ENCODE peak calls at places on chromosomes 5 and 9, in nine cellular contexts. P, K, O, T, U, S, E, C and G are unnamed samples.

GRCh38 chr9:2729721-2730120 is 12.4 kb downstream of the KCNV2 start:
- DNase-seq in P (no peak), K (no peak), O (no peak), T (no peak), U (no peak), S (no peak), E (no peak), C (no peak), G (no peak)

GRCh38 chr5:176700239-176700847 is 53.1 kb downstream of the TSPAN17 start:
- DNase-seq in P (no peak), K (no peak), O (peak), T (no peak), U (no peak), S (peak), E (no peak), C (no peak), G (peak)

GRCh38 chr9:85213650-85214607 is 527.8 kb downstream of the AGTPBP1 start:
- DNase-seq in P (no peak), K (no peak), O (no peak), T (no peak), U (peak), S (no peak), E (no peak), C (no peak), G (no peak)

GRCh38 chr9:36870960-36871359 is 163.1 kb downstream of the PAX5 start:
- DNase-seq in P (no peak), K (no peak), O (no peak), T (no peak), U (no peak), S (no peak), E (no peak), C (no peak), G (peak)

GRCh38 chr5:124160265-124160664 is 586.2 kb downstream of the ZNF608 start:
- DNase-seq in P (no peak), K (no peak), O (no peak), T (no peak), U (no peak), S (no peak), E (no peak), C (no peak), G (no peak)

GRCh38 chr9:111915425-111915758 is 18.8 kb downstream of the UGCG start:
- DNase-seq in P (no peak), K (no peak), O (no peak), T (no peak), U (no peak), S (no peak), E (no peak), C (no peak), G (no peak)

GRCh38 chr5:79346420-79346824 is 110.5 kb downstream of the JMY start:
- DNase-seq in P (no peak), K (no peak), O (no peak), T (peak), U (peak), S (no peak), E (peak), C (no peak), G (peak)

GRCh38 chr5:179731791-179732411 is 721 bp upstream of the MAML1 start:
- DNase-seq in P (no peak), K (peak), O (peak), T (no peak), U (peak), S (peak), E (peak), C (no peak), G (peak)

GRCh38 chr5:120314201-120314600 is 149.9 kb upstream of the PRR16 start:
- DNase-seq in P (no peak), K (no peak), O (no peak), T (no peak), U (peak), S (no peak), E (no peak), C (no peak), G (no peak)

GRCh38 chr5:55134053-55134722 is 25.8 kb upstream of the GPX8 start:
- DNase-seq in P (no peak), K (no peak), O (no peak), T (no peak), U (no peak), S (no peak), E (no peak), C (no peak), G (no peak)

GRCh38 chr5:118952992-118953651 is 35.2 kb downstream of the DTWD2 start:
- DNase-seq in P (no peak), K (no peak), O (no peak), T (no peak), U (no peak), S (no peak), E (no peak), C (no peak), G (no peak)

GRCh38 chr5:122463221-122463620 is 151.2 kb downstream of the SNCAIP start:
- DNase-seq in P (no peak), K (no peak), O (no peak), T (no peak), U (no peak), S (no peak), E (no peak), C (no peak), G (no peak)

GRCh38 chr5:6550628-6551027 is 82.2 kb downstream of the NSUN2 start:
- DNase-seq in P (no peak), K (no peak), O (no peak), T (no peak), U (no peak), S (no peak), E (no peak), C (no peak), G (no peak)

GRCh38 chr9:86705474-86705873 is 241.8 kb downstream of the GAS1 start:
- DNase-seq in P (no peak), K (no peak), O (no peak), T (no peak), U (peak), S (no peak), E (no peak), C (no peak), G (no peak)

GRCh38 chr5:141814064-141814982 is 63.9 kb downstream of the PCDH1 start:
- DNase-seq in P (no peak), K (peak), O (peak), T (peak), U (peak), S (no peak), E (peak), C (no peak), G (peak)